ENCODE peak calls at places on chromosomes 2 and 18, in nine cellular contexts. V is esophagus squamous epithelium, O is fibroblast of lung, F is psoas muscle, U is HL-60, I is dorsolateral prefrontal cortex, W is K562, P is breast epithelium, K is tibial nerve. G is an unnamed sample. For H3K27me3, the result is how much of the 10 kb centered on the place peaks cover.

GRCh38 chr2:109440507-109441156 is 173.1 kb downstream of the SEPTIN10 start:
- DNase-seq in V (no peak), P (no peak), O (no peak), F (no peak), I (no peak), U (no peak), W (no peak), K (no peak), G (no peak)

GRCh38 chr2:135925571-135925970 is 49.3 kb upstream of the MCM6 start:
- DNase-seq in K (no peak), I (no peak), F (no peak), U (no peak), V (no peak), P (no peak), W (no peak), O (peak), G (no peak)

GRCh38 chr18:28189400-28190239 is 12.7 kb upstream of the CDH2 start:
- DNase-seq in K (peak), V (no peak), F (no peak), P (no peak), I (no peak), U (peak), W (peak), O (peak), G (no peak)

GRCh38 chr2:197813093-197813787 is 8.8 kb downstream of the PLCL1 start:
- DNase-seq in W (peak), V (no peak), P (no peak), O (peak), K (no peak), F (no peak), I (no peak), U (peak), G (peak)

GRCh38 chr18:13447621-13448020 is 229.1 kb downstream of the LDLRAD4 start:
- DNase-seq in O (peak), K (no peak), V (no peak), F (peak), W (no peak), I (no peak), U (no peak), P (no peak), G (peak)

GRCh38 chr2:202030676-202031075 is 3.0 kb upstream of the FZD7 start:
- DNase-seq in I (no peak), W (no peak), O (peak), F (no peak), P (no peak), V (no peak), K (no peak), U (no peak), G (no peak)

GRCh38 chr18:36127866-36128845 is 984 bp downstream of the SLC39A6 start:
- DNase-seq in O (peak), F (no peak), P (no peak), V (no peak), K (no peak), U (no peak), I (peak), W (peak), G (no peak)

GRCh38 chr2:146927080-146927714 is 917.6 kb upstream of the ACVR2A start:
- DNase-seq in F (peak), W (no peak), I (peak), U (no peak), O (peak), V (no peak), K (peak), P (peak), G (peak)

GRCh38 chr18:76923485-76924085 is 101.2 kb downstream of the ZNF236 start:
- DNase-seq in W (peak), U (peak), I (no peak), F (no peak), O (no peak), K (no peak), P (no peak), V (no peak), G (no peak)

GRCh38 chr2:41932241-41933034 is 115.4 kb upstream of the PKDCC start:
- DNase-seq in V (peak), W (peak), K (peak), O (peak), I (no peak), P (peak), U (no peak), F (peak), G (no peak)

GRCh38 chr2:140498360-140498759 is 1632.5 kb downstream of the LRP1B start:
- DNase-seq in I (no peak), W (no peak), O (peak), F (no peak), V (no peak), P (no peak), U (no peak), K (no peak), G (no peak)

GRCh38 chr2:208148803-208149202 is 2.8 kb upstream of the CRYGB start:
- DNase-seq in W (no peak), F (no peak), K (no peak), U (no peak), O (no peak), V (no peak), P (no peak), I (no peak), G (no peak)

GRCh38 chr2:48129256-48129950 is 223.1 kb upstream of the FBXO11 start:
- DNase-seq in P (no peak), O (peak), F (no peak), I (no peak), U (no peak), W (no peak), V (no peak), K (no peak), G (no peak)

GRCh38 chr2:110114801-110115200 is 821 bp downstream of the MALL start:
- DNase-seq in V (no peak), F (no peak), U (no peak), O (no peak), P (no peak), W (no peak), I (no peak), K (no peak), G (no peak)

GRCh38 chr2:238709324-238709723 is 138.6 kb upstream of the TWIST2 start:
- DNase-seq in P (no peak), V (no peak), I (no peak), F (no peak), O (no peak), U (no peak), K (no peak), W (no peak), G (no peak)

GRCh38 chr2:181077128-181077709 is 96.8 kb downstream of the UBE2E3 start:
- DNase-seq in U (no peak), K (no peak), I (no peak), V (no peak), O (peak), F (no peak), W (peak), P (no peak), G (no peak)

DNA sequence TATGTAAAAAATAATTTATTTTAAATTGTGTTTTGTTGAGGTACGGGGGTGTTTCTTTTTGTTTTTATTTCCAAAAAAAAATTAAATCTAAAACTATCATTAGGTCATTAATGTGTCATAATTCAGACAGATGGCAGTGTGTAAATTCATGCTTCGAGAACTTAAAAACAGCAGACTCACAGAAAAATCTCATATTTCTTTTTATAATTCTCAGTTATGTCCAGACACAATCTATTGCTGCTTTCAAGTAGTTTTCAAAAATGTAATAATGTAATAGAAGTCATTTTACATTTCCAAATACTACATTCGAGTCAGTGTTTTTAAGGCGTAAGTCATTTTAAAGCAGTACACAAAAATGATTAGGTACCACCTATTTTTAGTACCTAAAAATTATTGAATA is 14.3 kb downstream of the IKZF2 start:
- DNase-seq in O (no peak), U (no peak), P (no peak), F (no peak), K (no peak), I (no peak), W (no peak), V (no peak), G (no peak)
- H3K4me3 ChIP-seq in O (no peak), U (no peak), P (no peak), F (no peak), K (no peak), I (no peak), W (no peak), V (no peak), G (no peak)

DNA sequence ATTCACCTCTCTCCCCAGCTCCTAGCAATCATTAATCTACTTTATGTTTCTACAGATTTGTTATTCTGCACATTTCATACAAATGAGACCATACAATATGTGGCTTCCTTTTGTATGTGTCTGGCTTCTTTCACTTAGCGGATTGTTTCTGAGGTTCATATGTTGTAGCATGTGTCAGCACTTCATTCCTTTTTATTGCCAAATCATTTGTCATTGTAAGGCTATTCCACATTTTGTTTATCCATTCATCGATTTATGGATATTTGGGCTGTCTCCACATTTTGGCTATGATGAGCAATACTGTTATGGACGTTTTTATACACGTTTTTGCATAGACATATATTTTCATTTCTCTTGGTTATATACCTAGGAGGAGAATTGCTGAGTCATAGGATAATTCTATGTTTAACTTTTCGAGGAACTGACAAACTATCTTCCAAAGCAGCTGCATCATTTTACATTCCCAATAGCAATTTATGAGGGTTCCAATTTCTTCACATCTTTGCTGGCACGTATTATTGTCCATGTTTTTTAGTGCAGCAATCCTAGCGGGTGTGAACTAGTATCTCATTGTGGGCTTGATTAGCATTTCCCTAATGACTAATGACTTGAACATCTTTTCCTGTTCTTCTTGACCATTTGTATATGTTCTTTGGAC is 48.1 kb upstream of the TBC1D8 start:
- DNase-seq in U (no peak), K (no peak), W (no peak), P (no peak), V (no peak), I (no peak), O (peak), F (no peak), G (no peak)
- TF ChIP-seq CTCF in U (no peak), K (no peak), W (no peak), P (no peak), V (no peak), I (no peak), O (no peak), F (no peak), G (no peak)

DNA sequence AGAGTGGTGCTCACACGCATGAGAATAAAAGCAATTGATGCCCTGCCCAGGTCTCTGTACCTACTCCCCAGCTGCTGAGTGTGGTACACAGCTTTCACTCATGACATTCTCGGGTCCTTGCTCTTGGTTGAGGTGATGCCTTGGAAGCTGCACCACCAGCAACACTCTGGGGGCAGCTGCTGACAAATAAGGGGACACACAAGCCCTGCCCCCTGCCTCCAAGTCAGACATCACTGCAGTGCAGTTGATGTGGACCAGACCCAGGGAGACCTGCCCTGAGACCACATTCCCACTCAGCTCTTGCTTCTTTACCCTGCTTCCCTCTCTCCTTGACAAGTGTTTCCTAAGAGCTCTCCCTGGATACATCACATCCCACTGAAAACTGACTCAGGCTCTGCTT is 225.6 kb downstream of the ZBTB7C start:
- DNase-seq in W (no peak), P (no peak), I (no peak), F (no peak), O (no peak), V (no peak), U (no peak), K (no peak), G (no peak)
- H3K27me3 ChIP-seq in W (under half), P (under half), I (under half), F (under half), O (under half), V (under half), U (under half), K (under half), G (under half)

DNA sequence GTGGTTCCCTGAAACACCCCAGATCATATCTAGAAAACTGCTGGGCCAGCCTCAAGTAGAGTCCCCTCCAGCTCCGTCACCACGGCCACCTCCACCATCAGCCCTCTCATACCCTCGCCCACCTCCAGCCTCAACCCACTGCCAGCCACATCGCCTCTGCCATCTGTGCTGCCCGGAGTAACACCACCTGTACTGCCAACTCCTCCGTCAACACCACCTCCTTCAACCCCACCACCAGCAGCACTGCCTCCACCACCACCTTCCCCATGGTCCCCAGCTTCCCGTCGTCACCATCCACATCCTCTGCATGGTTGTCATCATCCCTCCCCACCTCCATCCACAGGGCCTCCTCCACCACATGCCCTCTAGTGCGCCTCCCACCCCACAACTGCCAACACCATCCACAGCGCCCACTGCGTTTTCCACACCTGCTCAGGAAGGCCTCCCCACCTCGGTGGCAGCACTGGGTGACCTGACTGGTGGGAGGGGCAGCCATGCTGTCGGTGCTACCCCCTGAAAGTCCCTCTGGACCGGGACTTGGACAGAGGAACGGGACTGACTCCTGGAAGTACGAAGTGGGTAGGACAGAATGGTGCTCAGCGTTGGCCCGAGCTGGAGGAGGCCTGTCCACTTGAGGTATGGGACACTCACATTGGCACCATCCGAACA is 1.6 kb downstream of the SNED1 start:
- DNase-seq in V (no peak), F (peak), W (no peak), U (no peak), P (no peak), I (no peak), O (no peak), K (peak), G (no peak)
- H3K4me3 ChIP-seq in V (peak), F (peak), W (no peak), U (no peak), P (peak), I (no peak), O (peak), K (peak), G (no peak)